ENCODE peak calls at places on chromosomes 16 and 17, in ten cellular contexts. I is HAP-1; Z is uterus; L is adrenal gland; Q is fibroblast of lung; K is ovary; E is CD8-positive, alpha-beta T cell; D is A549; C is stomach; F is thoracic aorta. A is an unnamed sample. For H3K4me1, the result is how much of the 10 kb centered on the place peaks cover.

GRCh38 chr16:29148867-29149272 is 164.0 kb downstream of the LAT start:
- DNase-seq in I (no peak), C (peak), L (no peak), K (no peak), Z (no peak), E (peak), F (no peak), D (no peak), Q (no peak), A (no peak)

GRCh38 chr17:9284884-9285283 is 263.6 kb downstream of the NTN1 start:
- DNase-seq in C (no peak), K (no peak), L (no peak), I (no peak), F (no peak), D (no peak), Q (peak), E (no peak), Z (peak), A (no peak)

GRCh38 chr16:89949121-89949742 is 677 bp downstream of the DEF8 start:
- DNase-seq in E (no peak), D (no peak), I (no peak), L (no peak), Z (no peak), Q (no peak), K (peak), F (no peak), C (no peak), A (no peak)

GRCh38 chr17:29045734-29046133 is 2.8 kb downstream of the PIPOX start:
- DNase-seq in I (no peak), L (no peak), K (no peak), Z (no peak), D (no peak), E (no peak), Q (no peak), F (no peak), C (no peak), A (no peak)

GRCh38 chr17:47946516-47946915 is 5.1 kb downstream of the PNPO start:
- DNase-seq in L (no peak), I (no peak), K (no peak), E (no peak), C (no peak), Z (no peak), D (no peak), Q (no peak), F (no peak), A (no peak)

GRCh38 chr16:51941412-51941811 is 605.5 kb downstream of the TOX3 start:
- DNase-seq in D (no peak), E (no peak), K (no peak), C (no peak), Q (no peak), Z (no peak), F (no peak), L (no peak), I (no peak), A (no peak)

GRCh38 chr17:74861554-74862107 is 1.9 kb upstream of the GRIN2C start:
- DNase-seq in Z (no peak), D (no peak), F (no peak), E (no peak), Q (no peak), I (no peak), L (peak), K (no peak), C (no peak), A (no peak)

GRCh38 chr17:68195667-68196393 is 52.0 kb upstream of the AMZ2 start:
- DNase-seq in K (peak), F (no peak), L (no peak), Z (no peak), I (no peak), E (no peak), C (no peak), D (no peak), Q (no peak), A (peak)

GRCh38 chr16:55478827-55479559 is at the start of gene MMP2:
- DNase-seq in F (no peak), K (peak), Q (peak), Z (peak), D (no peak), I (no peak), C (peak), L (peak), E (no peak), A (peak)

GRCh38 chr17:489758-490329 is 137.2 kb upstream of the RPH3AL start:
- DNase-seq in L (no peak), K (peak), F (no peak), Z (peak), E (peak), Q (peak), C (peak), D (peak), I (peak), A (peak)

GRCh38 chr17:17547210-17547764 is 44.2 kb downstream of the PEMT start:
- DNase-seq in I (no peak), K (no peak), C (no peak), E (no peak), F (no peak), Q (no peak), Z (no peak), L (no peak), D (no peak), A (peak)

GRCh38 chr17:7213895-7214299 is 5.7 kb downstream of the DLG4 start:
- DNase-seq in F (peak), I (peak), Z (no peak), D (peak), L (peak), K (no peak), C (peak), Q (peak), E (no peak), A (peak)

GRCh38 chr16:66923247-66923851 is 2.0 kb downstream of the RRAD start:
- DNase-seq in K (peak), I (no peak), L (peak), Z (peak), F (no peak), D (no peak), E (no peak), Q (peak), C (no peak), A (peak)

GRCh38 chr17:39164675-39165143 is 1.3 kb downstream of the ARL5C start:
- DNase-seq in L (peak), Q (peak), C (peak), I (peak), K (peak), Z (peak), F (peak), D (peak), E (peak), A (peak)

GRCh38 chr17:80846932-80847331 is 144.7 kb upstream of the CHMP6 start:
- DNase-seq in C (no peak), E (no peak), D (no peak), K (no peak), Z (no peak), I (no peak), F (no peak), Q (no peak), L (no peak), A (no peak)

GRCh38 chr17:74757931-74758845 is 9.8 kb downstream of the NHERF1 start:
- DNase-seq in D (no peak), E (no peak), K (no peak), I (no peak), F (no peak), Z (no peak), Q (no peak), L (no peak), C (peak), A (peak)

GRCh38 chr16:2206420-2206779 is 1.1 kb downstream of the MLST8 start:
- DNase-seq in E (no peak), L (no peak), D (no peak), Z (no peak), I (no peak), C (no peak), F (no peak), K (no peak), Q (no peak), A (no peak)

GRCh38 chr17:50087246-50087911 is 7.8 kb upstream of the PDK2 start:
- DNase-seq in Z (peak), Q (peak), D (peak), E (peak), K (peak), I (peak), F (no peak), C (peak), L (peak), A (peak)

GRCh38 chr16:10740000-10740844 is 3.4 kb upstream of the NUBP1 start:
- DNase-seq in Q (no peak), I (no peak), C (peak), F (no peak), E (no peak), Z (no peak), D (no peak), K (peak), L (no peak), A (no peak)

GRCh38 chr16:29820271-29820701 is at the start of gene MVP:
- DNase-seq in L (peak), F (no peak), Z (peak), I (no peak), E (peak), K (peak), D (peak), C (peak), Q (peak), A (peak)

GRCh38 chr16:30889721-30890120 is 4.2 kb downstream of the BCL7C start:
- DNase-seq in I (no peak), Q (peak), K (no peak), Z (no peak), E (no peak), L (peak), C (no peak), D (no peak), F (no peak), A (no peak)

GRCh38 chr17:17783825-17784598 is 52.8 kb downstream of the SREBF1 start:
- DNase-seq in C (peak), I (peak), D (no peak), F (no peak), K (peak), E (peak), L (peak), Z (peak), Q (peak), A (peak)

GRCh38 chr17:27824745-27825144 is 24.4 kb upstream of the NOS2 start:
- DNase-seq in D (no peak), K (no peak), Z (no peak), F (no peak), C (no peak), L (no peak), I (no peak), E (no peak), Q (no peak), A (no peak)

GRCh38 chr16:72174726-72175125 is 2.8 kb upstream of the PMFBP1 start:
- DNase-seq in E (no peak), C (no peak), Z (no peak), F (no peak), L (no peak), K (no peak), Q (no peak), I (no peak), D (no peak), A (no peak)

DNA sequence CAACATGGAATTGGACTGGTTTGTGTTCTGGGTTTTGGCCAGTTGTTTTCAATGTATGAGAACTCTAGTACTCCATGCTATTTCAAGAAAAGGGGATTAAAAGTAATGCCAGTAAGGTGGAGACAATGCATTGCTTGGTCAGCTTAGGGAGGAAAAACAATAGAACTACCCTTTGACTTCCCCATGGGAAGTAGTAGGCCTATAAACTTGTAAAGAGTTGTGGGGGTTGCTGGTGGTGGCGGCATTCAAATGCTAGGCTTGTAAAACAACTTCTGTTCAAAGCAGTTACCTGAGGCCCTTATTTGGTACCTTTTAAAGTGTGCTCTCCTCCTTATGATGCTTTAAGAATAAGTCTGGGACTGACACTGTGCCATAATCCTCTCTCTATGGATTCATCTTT is 9.4 kb downstream of the MAP3K3 start:
- DNase-seq in D (no peak), Z (no peak), L (no peak), K (no peak), E (no peak), F (no peak), I (peak), C (no peak), Q (no peak), A (no peak)
- H3K4me1 ChIP-seq in D (under half), Z (under half), L (under half), K (under half), E (under half), F (under half), I (under half), C (under half), Q (under half), A (under half)

DNA sequence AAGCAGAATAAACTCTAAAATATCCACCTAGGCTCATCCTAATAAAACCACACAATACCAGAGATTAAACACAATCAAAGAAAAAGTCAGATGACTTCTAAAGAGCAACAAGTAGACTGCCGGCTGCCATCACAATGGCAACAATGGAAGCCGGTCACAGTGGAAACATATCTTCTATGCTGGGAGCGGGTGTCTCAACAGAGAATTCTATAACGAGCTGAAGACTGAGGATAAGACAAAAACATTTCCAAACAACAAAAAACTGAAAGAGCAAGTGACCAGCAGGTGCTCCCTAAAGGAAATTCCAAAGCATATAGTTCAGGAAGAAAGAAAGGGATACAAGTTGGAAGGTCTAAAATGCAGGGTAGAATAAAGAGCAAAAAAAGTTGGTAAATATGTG is 8.9 kb downstream of the NSMCE1 start:
- DNase-seq in Q (no peak), K (no peak), E (no peak), D (no peak), Z (no peak), C (no peak), L (no peak), I (peak), F (no peak), A (no peak)
- H3K4me1 ChIP-seq in Q (under half), K (under half), E (under half), D (under half), Z (under half), C (under half), L (under half), I (under half), F (under half), A (under half)

DNA sequence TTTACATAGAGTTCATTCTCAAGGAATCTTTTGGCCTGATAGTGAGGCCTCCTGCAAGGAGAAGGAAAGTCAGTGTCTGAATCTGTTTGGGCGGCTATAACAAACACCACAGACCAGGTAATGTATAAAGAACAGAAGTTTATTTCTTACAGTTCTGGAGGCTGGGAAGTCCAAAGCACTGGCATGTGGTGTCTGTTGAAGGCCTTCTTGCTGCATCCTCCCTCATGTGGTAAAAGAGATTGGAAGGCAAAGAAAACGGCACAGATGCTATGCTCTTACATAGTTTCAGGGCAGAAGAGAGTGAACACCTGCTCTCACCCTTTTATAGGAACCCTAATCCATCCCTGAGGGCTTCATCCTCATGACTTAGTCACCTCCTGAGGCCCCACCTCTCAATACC is 31.2 kb upstream of the DNAJA2 start:
- DNase-seq in F (no peak), Q (no peak), K (no peak), D (no peak), Z (no peak), L (no peak), I (no peak), C (no peak), E (no peak), A (no peak)
- H3K4me1 ChIP-seq in F (under half), Q (under half), K (under half), D (under half), Z (under half), L (under half), I (under half), C (under half), E (under half), A (under half)

DNA sequence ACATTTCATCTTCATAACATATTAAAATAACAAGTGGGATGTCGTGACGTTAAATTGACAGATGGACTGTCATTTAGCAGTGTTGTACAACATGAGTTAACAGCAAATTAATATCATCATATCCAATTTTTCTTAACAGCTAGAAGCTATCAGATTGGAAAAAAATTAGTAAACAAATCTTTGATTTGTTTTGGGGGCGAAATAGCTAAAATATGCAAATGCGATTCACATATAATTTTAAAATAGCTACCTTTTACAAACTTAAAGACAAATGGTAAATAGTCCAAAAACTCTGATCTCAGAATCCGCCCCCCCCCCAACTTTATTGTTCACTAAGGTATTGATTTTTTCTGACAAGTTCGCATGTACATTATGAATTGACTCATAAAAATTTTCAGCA is 20.3 kb upstream of the NACA2 start:
- DNase-seq in K (no peak), Q (no peak), Z (no peak), I (no peak), D (no peak), C (no peak), F (no peak), E (no peak), L (no peak), A (no peak)
- H3K4me1 ChIP-seq in K (under half), Q (under half), Z (under half), I (under half), D (under half), C (under half), F (under half), E (under half), L (under half), A (under half)